ENCODE peak calls at places on chromosomes 16 and 17, in four cellular contexts. P is AG08395; X is heart right ventricle; H is stimulated activated CD4-positive, alpha-beta T cell treated with anti-CD3 and anti-CD28 coated beads, Interleukin-4, amount 100 ng/mL, for 1 hour. Q is an unnamed sample.

GRCh38 chr17:45368661-45369060 is 51.8 kb upstream of the MAP3K14 start:
- DNase-seq in P (no peak), H (no peak), X (no peak), Q (no peak)

GRCh38 chr17:67260051-67260987 is 15.3 kb upstream of the HELZ start:
- DNase-seq in P (peak), H (no peak), X (peak), Q (no peak)

GRCh38 chr17:83174859-83175550 is 95.6 kb downstream of the METRNL start:
- DNase-seq in X (no peak), H (no peak), P (no peak), Q (peak)

GRCh38 chr17:36501963-36502362 is 15.5 kb downstream of the ZNHIT3 start:
- DNase-seq in P (no peak), H (no peak), X (no peak), Q (no peak)

GRCh38 chr16:8032406-8032805 is 557.9 kb downstream of the TMEM114 start:
- DNase-seq in P (no peak), H (no peak), X (no peak), Q (no peak)

GRCh38 chr16:50263940-50264929 is 2.1 kb upstream of the ADCY7 start:
- DNase-seq in X (no peak), P (no peak), H (no peak), Q (no peak)

GRCh38 chr16:4550587-4550986 is 5.6 kb upstream of the C16orf96 start:
- DNase-seq in H (no peak), P (peak), X (no peak), Q (no peak)

GRCh38 chr17:48624544-48625501 is 1.3 kb downstream of the HOXB9 start:
- DNase-seq in P (peak), X (no peak), H (peak), Q (no peak)

GRCh38 chr17:44916059-44916780 is 920 bp upstream of the GFAP start:
- DNase-seq in H (no peak), P (no peak), X (no peak), Q (no peak)

GRCh38 chr16:56610609-56611111 is 2.3 kb downstream of the MT2A start:
- DNase-seq in X (peak), P (no peak), H (no peak), Q (no peak)

GRCh38 chr16:89320717-89321501 is 103.4 kb downstream of the ZNF778 start:
- DNase-seq in X (peak), P (peak), H (no peak), Q (peak)

GRCh38 chr17:68294617-68295016 is 3.3 kb downstream of the ARSG start:
- DNase-seq in X (no peak), H (no peak), P (no peak), Q (no peak)

GRCh38 chr16:5065368-5065767 is 388 bp downstream of the C16orf89 start:
- DNase-seq in H (no peak), X (no peak), P (no peak), Q (peak)

Q was measured in upper lobe of left lung.